ENCODE peak calls at places on chromosomes 2 and 18, in five cellular contexts. One of them, this sample, is unnamed.

GRCh38 chr2:190887089-190887488 is 6.5 kb downstream of the GLS start:
- DNase-seq in mesenchymal stem cell: no peak
- DNase-seq in kidney tubule cell: peak
- DNase-seq in left ventricle myocardium superior: no peak
- DNase-seq in RCC 7860: peak
- DNase-seq in this sample: no peak

GRCh38 chr2:219551412-219551811 is 7.6 kb downstream of the TMEM198 start:
- DNase-seq in mesenchymal stem cell: peak
- DNase-seq in kidney tubule cell: peak
- DNase-seq in left ventricle myocardium superior: no peak
- DNase-seq in RCC 7860: peak
- DNase-seq in this sample: no peak

GRCh38 chr2:231687133-231687852 is 21.0 kb upstream of the PTMA start:
- DNase-seq in mesenchymal stem cell: peak
- DNase-seq in kidney tubule cell: peak
- DNase-seq in left ventricle myocardium superior: peak
- DNase-seq in RCC 7860: no peak
- DNase-seq in this sample: no peak

GRCh38 chr18:36419913-36420531 is 122.5 kb downstream of the FHOD3 start:
- DNase-seq in mesenchymal stem cell: no peak
- DNase-seq in kidney tubule cell: peak
- DNase-seq in left ventricle myocardium superior: no peak
- DNase-seq in RCC 7860: peak
- DNase-seq in this sample: no peak

GRCh38 chr18:11859903-11860407 is 8.7 kb downstream of the CHMP1B start:
- DNase-seq in mesenchymal stem cell: peak
- DNase-seq in kidney tubule cell: peak
- DNase-seq in left ventricle myocardium superior: no peak
- DNase-seq in RCC 7860: peak
- DNase-seq in this sample: no peak

GRCh38 chr2:23486676-23487075 is 101.7 kb downstream of the KLHL29 start:
- DNase-seq in mesenchymal stem cell: peak
- DNase-seq in kidney tubule cell: peak
- DNase-seq in left ventricle myocardium superior: peak
- DNase-seq in RCC 7860: peak
- DNase-seq in this sample: no peak

GRCh38 chr18:77129150-77129551 is 3.4 kb downstream of the MBP start:
- DNase-seq in mesenchymal stem cell: peak
- DNase-seq in kidney tubule cell: peak
- DNase-seq in left ventricle myocardium superior: no peak
- DNase-seq in RCC 7860: peak
- DNase-seq in this sample: peak

GRCh38 chr18:45106331-45106774 is 425.7 kb downstream of the SETBP1 start:
- DNase-seq in mesenchymal stem cell: peak
- DNase-seq in kidney tubule cell: peak
- DNase-seq in left ventricle myocardium superior: no peak
- DNase-seq in RCC 7860: no peak
- DNase-seq in this sample: no peak

GRCh38 chr2:74383254-74383653 is 3.1 kb upstream of the DCTN1 start:
- DNase-seq in mesenchymal stem cell: peak
- DNase-seq in kidney tubule cell: no peak
- DNase-seq in left ventricle myocardium superior: no peak
- DNase-seq in RCC 7860: no peak
- DNase-seq in this sample: peak

GRCh38 chr2:162245051-162245450 is 1.8 kb upstream of the FAP start:
- DNase-seq in mesenchymal stem cell: peak
- DNase-seq in kidney tubule cell: no peak
- DNase-seq in left ventricle myocardium superior: no peak
- DNase-seq in RCC 7860: no peak
- DNase-seq in this sample: no peak

GRCh38 chr2:209830722-209831465 is 59.3 kb downstream of the UNC80 start:
- DNase-seq in mesenchymal stem cell: no peak
- DNase-seq in kidney tubule cell: no peak
- DNase-seq in left ventricle myocardium superior: no peak
- DNase-seq in RCC 7860: no peak
- DNase-seq in this sample: no peak

GRCh38 chr2:115560671-115561070 is 1118.2 kb downstream of the DPP10 start:
- DNase-seq in mesenchymal stem cell: no peak
- DNase-seq in kidney tubule cell: peak
- DNase-seq in left ventricle myocardium superior: no peak
- DNase-seq in RCC 7860: peak
- DNase-seq in this sample: no peak

GRCh38 chr2:215911686-215912085 is 101.7 kb downstream of the MREG start:
- DNase-seq in mesenchymal stem cell: no peak
- DNase-seq in kidney tubule cell: no peak
- DNase-seq in left ventricle myocardium superior: no peak
- DNase-seq in RCC 7860: no peak
- DNase-seq in this sample: no peak

GRCh38 chr2:19936979-19937378 is 35.2 kb upstream of the TTC32 start:
- DNase-seq in mesenchymal stem cell: no peak
- DNase-seq in kidney tubule cell: no peak
- DNase-seq in left ventricle myocardium superior: no peak
- DNase-seq in RCC 7860: no peak
- DNase-seq in this sample: no peak

GRCh38 chr18:46213295-46213694 is 109.1 kb downstream of the HAUS1 start:
- DNase-seq in mesenchymal stem cell: peak
- DNase-seq in kidney tubule cell: no peak
- DNase-seq in left ventricle myocardium superior: no peak
- DNase-seq in RCC 7860: no peak
- DNase-seq in this sample: no peak

GRCh38 chr2:71950256-71951066 is 197.2 kb downstream of the CYP26B1 start:
- DNase-seq in mesenchymal stem cell: peak
- DNase-seq in kidney tubule cell: peak
- DNase-seq in left ventricle myocardium superior: peak
- DNase-seq in RCC 7860: peak
- DNase-seq in this sample: no peak

GRCh38 chr2:66433945-66434678 is 813 bp upstream of the MEIS1 start:
- DNase-seq in mesenchymal stem cell: peak
- DNase-seq in kidney tubule cell: peak
- DNase-seq in left ventricle myocardium superior: peak
- DNase-seq in RCC 7860: no peak
- DNase-seq in this sample: no peak

GRCh38 chr2:105237045-105237765 is 4.3 kb upstream of the GPR45 start:
- DNase-seq in mesenchymal stem cell: no peak
- DNase-seq in kidney tubule cell: no peak
- DNase-seq in left ventricle myocardium superior: no peak
- DNase-seq in RCC 7860: no peak
- DNase-seq in this sample: no peak

GRCh38 chr2:174051741-174052638 is 86.8 kb upstream of the SP3 start:
- DNase-seq in mesenchymal stem cell: peak
- DNase-seq in kidney tubule cell: peak
- DNase-seq in left ventricle myocardium superior: peak
- DNase-seq in RCC 7860: no peak
- DNase-seq in this sample: no peak

GRCh38 chr2:64780041-64780440 is 126.3 kb upstream of the SERTAD2 start:
- DNase-seq in mesenchymal stem cell: no peak
- DNase-seq in kidney tubule cell: peak
- DNase-seq in left ventricle myocardium superior: no peak
- DNase-seq in RCC 7860: peak
- DNase-seq in this sample: no peak

GRCh38 chr2:240259201-240259923 is 118.9 kb upstream of the OTOS start:
- DNase-seq in mesenchymal stem cell: no peak
- DNase-seq in kidney tubule cell: no peak
- DNase-seq in left ventricle myocardium superior: peak
- DNase-seq in RCC 7860: no peak
- DNase-seq in this sample: no peak

GRCh38 chr2:102619414-102620319 is at the start of gene SLC9A2:
- DNase-seq in mesenchymal stem cell: no peak
- DNase-seq in kidney tubule cell: peak
- DNase-seq in left ventricle myocardium superior: no peak
- DNase-seq in RCC 7860: no peak
- DNase-seq in this sample: no peak

GRCh38 chr2:220320326-220320725 is 692.9 kb downstream of the SLC4A3 start:
- DNase-seq in mesenchymal stem cell: no peak
- DNase-seq in kidney tubule cell: no peak
- DNase-seq in left ventricle myocardium superior: no peak
- DNase-seq in RCC 7860: no peak
- DNase-seq in this sample: no peak

GRCh38 chr2:48543895-48544294 is 13.9 kb downstream of the STON1 start:
- DNase-seq in mesenchymal stem cell: no peak
- DNase-seq in kidney tubule cell: no peak
- DNase-seq in left ventricle myocardium superior: no peak
- DNase-seq in RCC 7860: no peak
- DNase-seq in this sample: no peak